ENCODE peak calls at places on chromosome 13, in four cellular contexts. J, A, M and N are unnamed samples.

GRCh38 chr13:111336666-111337065 is 16.2 kb downstream of the TEX29 start:
- DNase-seq in J (peak), A (no peak), M (peak), N (no peak)

GRCh38 chr13:23547000-23547590 is 23.1 kb upstream of the TNFRSF19 start:
- DNase-seq in J (peak), A (no peak), M (peak), N (no peak)

GRCh38 chr13:20351279-20352022 is 119.3 kb upstream of the GJB6 start:
- DNase-seq in J (peak), A (peak), M (no peak), N (no peak)

GRCh38 chr13:20193924-20194631 is 1.3 kb upstream of the GJB2 start:
- DNase-seq in J (peak), A (no peak), M (no peak), N (no peak)

GRCh38 chr13:78610381-78610883 is 7.1 kb upstream of the POU4F1 start:
- DNase-seq in J (no peak), A (peak), M (no peak), N (no peak)

GRCh38 chr13:54934121-54934520 is 1905.5 kb downstream of the OLFM4 start:
- DNase-seq in J (no peak), A (no peak), M (no peak), N (no peak)

GRCh38 chr13:20716951-20717350 is 13.5 kb downstream of the IL17D start:
- DNase-seq in J (no peak), A (no peak), M (no peak), N (no peak)

GRCh38 chr13:56528040-56528760 is 612.5 kb upstream of the PRR20A start:
- DNase-seq in J (no peak), A (no peak), M (no peak), N (no peak)

GRCh38 chr13:46721054-46721453 is 75.9 kb downstream of the ESD start:
- DNase-seq in J (peak), A (peak), M (peak), N (peak)

GRCh38 chr13:27533155-27533643 is 82.8 kb upstream of the MTIF3 start:
- DNase-seq in J (peak), A (peak), M (peak), N (peak)

GRCh38 chr13:96984061-96984508 is 10.2 kb downstream of the OXGR1 start:
- DNase-seq in J (peak), A (peak), M (peak), N (no peak)

GRCh38 chr13:71864094-71864980 is 2.7 kb downstream of the DACH1 start:
- DNase-seq in J (no peak), A (no peak), M (peak), N (no peak)

GRCh38 chr13:59672445-59672844 is 491.3 kb downstream of the DIAPH3 start:
- DNase-seq in J (no peak), A (no peak), M (no peak), N (no peak)

GRCh38 chr13:44668707-44669106 is 92.6 kb upstream of the TSC22D1 start:
- DNase-seq in J (peak), A (peak), M (no peak), N (no peak)

GRCh38 chr13:34810996-34811395 is 131.1 kb upstream of the NBEA start:
- DNase-seq in J (no peak), A (no peak), M (no peak), N (no peak)

GRCh38 chr13:109196896-109197295 is 567.5 kb downstream of the MYO16 start:
- DNase-seq in J (peak), A (no peak), M (no peak), N (peak)

GRCh38 chr13:79336971-79337370 is 69.1 kb downstream of the RBM26 start:
- DNase-seq in J (no peak), A (no peak), M (no peak), N (no peak)

GRCh38 chr13:20769091-20769490 is 4.7 kb downstream of the EEF1AKMT1 start:
- DNase-seq in J (no peak), A (no peak), M (no peak), N (no peak)

GRCh38 chr13:26663801-26664200 is 96.8 kb downstream of the GPR12 start:
- DNase-seq in J (no peak), A (peak), M (no peak), N (no peak)

GRCh38 chr13:26051231-26052135 is at the start of gene SHISA2:
- DNase-seq in J (peak), A (peak), M (peak), N (no peak)

GRCh38 chr13:94674609-94675348 is 37.6 kb downstream of the SOX21 start:
- DNase-seq in J (peak), A (peak), M (peak), N (peak)

GRCh38 chr13:80339578-80339840 is 1.4 kb downstream of the SPRY2 start:
- DNase-seq in J (no peak), A (no peak), M (no peak), N (no peak)
- H3K4me2 ChIP-seq in J (peak), A (peak), M (peak), N (peak)

GRCh38 chr13:43127827-43128226 is 104.4 kb downstream of the DNAJC15 start:
- DNase-seq in J (no peak), A (no peak), M (no peak), N (no peak)
- TF ChIP-seq EZH2phosphoT487 in J (no peak), A (no peak), M (no peak), N (no peak)

GRCh38 chr13:67120872-67121531 is 109.1 kb downstream of the PCDH9 start:
- DNase-seq in J (no peak), A (peak), M (no peak), N (no peak)

GRCh38 chr13:67122251-67122650 is 107.9 kb downstream of the PCDH9 start:
- DNase-seq in J (no peak), A (no peak), M (no peak), N (no peak)

GRCh38 chr13:67118277-67118676 is 111.9 kb downstream of the PCDH9 start:
- DNase-seq in J (no peak), A (no peak), M (no peak), N (no peak)

GRCh38 chr13:67117010-67117550 is 113.1 kb downstream of the PCDH9 start:
- DNase-seq in J (no peak), A (no peak), M (no peak), N (no peak)

DNA sequence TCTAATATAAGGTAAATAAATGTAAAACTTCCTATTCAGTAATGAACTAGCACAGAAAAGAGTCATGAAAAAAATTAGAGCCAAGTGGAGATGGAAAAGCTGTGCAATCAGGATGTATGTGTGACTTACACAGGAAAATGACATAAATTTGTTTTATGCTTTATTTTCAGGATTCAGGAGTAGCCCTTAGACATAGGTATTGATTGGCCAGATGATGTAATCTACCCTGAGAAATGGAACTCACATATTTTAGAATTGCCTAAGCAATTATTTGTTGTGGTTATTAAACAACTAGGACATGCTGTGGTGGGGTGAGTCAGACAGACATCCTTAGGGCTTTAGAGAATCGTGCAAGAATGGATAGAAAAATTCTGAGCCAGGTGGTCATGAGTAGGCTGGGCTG is 110.7 kb downstream of the PCDH9 start:
- DNase-seq in J (peak), A (peak), M (no peak), N (peak)
- H3K4me2 ChIP-seq in J (no peak), A (no peak), M (no peak), N (no peak)

DNA sequence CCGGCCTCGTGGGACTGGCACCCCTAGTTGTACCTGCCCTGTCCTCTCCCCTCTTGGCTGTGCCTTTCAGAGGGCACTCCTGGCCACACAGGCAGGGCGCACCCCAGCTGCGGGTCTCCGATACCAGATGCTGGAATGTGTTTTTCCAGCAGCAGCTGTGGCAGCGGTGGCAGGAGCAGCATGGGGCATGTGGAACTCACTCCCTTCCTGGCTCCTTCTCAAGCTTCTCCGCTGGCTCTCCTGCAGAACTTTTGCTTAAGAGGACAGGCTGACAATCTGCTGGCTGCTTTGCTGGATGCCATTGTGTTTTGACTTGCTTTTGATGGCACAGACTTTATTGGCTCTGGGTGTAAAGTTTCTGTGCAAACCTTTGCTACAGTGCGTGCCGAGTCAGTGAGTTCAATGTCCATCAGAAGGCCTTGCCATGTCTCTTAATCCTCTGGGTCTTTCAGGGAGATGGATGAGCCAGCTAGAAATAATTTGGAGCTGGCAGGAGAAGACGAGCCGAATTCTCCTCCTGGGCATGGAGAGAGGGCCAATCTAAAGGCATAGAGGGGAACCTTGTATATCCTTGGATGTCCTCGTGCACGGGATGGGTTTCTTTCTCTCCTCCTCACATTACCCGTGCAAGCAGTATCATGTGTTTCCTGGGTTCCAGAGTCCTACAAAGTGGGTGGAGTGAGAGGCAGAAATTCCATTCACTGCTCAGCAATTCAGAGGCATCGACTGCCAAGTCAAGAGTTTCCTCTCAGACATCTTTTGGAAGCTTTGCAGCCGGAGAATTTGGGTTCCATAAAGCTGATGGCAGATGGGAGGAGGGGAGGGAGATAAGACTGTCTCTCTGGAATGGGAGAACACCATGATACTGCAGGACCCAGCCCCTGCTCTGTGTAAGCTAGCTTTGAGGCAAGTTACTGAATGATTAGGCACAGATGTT is 231.2 kb downstream of the FGF9 start:
- DNase-seq in J (peak), A (no peak), M (no peak), N (no peak)
- TF ChIP-seq EZH2phosphoT487 in J (no peak), A (no peak), M (no peak), N (no peak)

DNA sequence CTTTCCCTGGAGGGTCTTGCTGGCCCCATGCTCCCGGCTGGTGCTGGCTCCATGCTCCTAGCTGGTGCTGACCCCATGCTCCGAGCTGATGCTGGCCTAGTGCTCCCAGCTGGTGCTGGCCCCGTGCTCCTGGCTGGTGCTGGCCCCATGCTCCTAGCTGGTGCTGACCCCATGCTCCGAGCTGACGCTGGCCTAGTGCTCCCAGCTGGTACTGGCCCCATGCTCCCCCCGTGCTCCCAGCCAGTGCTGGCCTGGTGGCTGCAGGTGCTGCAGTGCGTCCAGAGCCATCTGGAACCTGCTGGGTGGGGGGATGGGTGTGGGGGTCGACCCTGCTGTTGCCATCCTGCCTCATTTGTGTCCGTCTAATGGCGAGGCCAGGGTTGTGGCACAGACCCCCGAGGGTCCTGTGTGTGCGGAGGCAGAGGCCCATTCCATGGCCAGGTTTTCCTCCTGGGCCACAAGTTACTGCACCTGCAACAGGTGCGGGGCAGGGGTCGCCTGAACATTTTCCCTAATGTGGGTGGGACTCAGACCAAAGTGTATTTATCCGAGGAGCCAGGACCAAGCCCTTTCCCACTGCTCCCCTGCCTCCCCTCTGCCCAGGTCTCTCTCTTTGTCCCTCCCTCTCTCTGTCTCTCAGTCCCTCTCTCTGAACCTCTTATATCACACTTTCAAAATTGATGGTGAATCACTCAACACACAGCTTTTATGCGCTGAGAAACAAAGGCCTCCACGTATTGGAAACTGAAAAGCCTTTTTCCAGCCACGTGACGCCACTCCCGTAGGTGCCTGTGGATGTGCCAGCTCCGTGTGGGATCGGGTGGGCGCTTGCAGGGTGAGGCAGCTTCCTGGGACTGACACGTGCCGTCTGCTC is 45.1 kb downstream of the MCF2L start:
- DNase-seq in J (no peak), A (peak), M (no peak), N (no peak)
- H3K4me2 ChIP-seq in J (no peak), A (peak), M (peak), N (no peak)

DNA sequence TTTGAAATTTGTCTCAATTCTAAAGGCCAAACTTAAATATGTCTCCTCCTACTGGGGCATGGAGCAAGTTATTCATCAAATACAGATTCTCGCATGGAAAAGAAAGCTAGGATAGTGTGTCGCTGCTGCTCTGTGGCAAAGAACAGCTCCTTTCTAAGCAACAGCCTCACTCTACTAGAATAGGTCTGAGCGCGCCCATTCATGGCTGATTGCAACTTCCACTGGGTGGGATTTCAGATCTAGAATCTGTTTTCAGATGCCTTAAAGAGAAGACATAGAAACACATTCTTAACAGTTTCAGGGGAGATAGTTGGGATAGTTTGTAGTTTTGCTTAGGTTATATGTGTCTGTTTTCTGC is 2.4 kb downstream of the RGCC start:
- DNase-seq in J (peak), A (no peak), M (no peak), N (no peak)
- TF ChIP-seq EZH2phosphoT487 in J (no peak), A (no peak), M (no peak), N (no peak)

DNA sequence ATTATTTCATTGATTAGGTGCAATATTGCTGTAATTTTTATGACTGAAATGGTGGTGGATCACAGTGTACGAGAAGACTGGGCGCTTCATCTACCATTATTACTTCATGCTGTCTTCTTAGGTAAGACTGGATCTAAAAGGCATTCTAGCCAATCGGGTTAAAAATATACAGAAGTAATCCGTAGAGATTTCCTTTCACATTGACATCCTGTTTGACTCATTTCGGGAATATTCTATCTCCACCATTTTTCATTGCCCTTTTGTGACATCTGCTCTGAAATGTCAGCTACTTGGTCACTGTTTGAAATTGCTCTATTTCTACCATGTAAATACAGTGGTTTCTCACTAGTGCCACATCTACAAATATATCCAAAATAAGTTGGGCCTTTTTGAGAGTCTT is 90.2 kb downstream of the ZAR1L start:
- DNase-seq in J (no peak), A (no peak), M (no peak), N (no peak)
- H3K4me2 ChIP-seq in J (no peak), A (no peak), M (peak), N (no peak)

GRCh38 chr13:98677398-98677797 is 75.1 kb downstream of the SLC15A1 start:
- DNase-seq in J (no peak), A (no peak), M (no peak), N (no peak)
- TF ChIP-seq EZH2phosphoT487 in J (no peak), A (no peak), M (no peak), N (no peak)

DNA sequence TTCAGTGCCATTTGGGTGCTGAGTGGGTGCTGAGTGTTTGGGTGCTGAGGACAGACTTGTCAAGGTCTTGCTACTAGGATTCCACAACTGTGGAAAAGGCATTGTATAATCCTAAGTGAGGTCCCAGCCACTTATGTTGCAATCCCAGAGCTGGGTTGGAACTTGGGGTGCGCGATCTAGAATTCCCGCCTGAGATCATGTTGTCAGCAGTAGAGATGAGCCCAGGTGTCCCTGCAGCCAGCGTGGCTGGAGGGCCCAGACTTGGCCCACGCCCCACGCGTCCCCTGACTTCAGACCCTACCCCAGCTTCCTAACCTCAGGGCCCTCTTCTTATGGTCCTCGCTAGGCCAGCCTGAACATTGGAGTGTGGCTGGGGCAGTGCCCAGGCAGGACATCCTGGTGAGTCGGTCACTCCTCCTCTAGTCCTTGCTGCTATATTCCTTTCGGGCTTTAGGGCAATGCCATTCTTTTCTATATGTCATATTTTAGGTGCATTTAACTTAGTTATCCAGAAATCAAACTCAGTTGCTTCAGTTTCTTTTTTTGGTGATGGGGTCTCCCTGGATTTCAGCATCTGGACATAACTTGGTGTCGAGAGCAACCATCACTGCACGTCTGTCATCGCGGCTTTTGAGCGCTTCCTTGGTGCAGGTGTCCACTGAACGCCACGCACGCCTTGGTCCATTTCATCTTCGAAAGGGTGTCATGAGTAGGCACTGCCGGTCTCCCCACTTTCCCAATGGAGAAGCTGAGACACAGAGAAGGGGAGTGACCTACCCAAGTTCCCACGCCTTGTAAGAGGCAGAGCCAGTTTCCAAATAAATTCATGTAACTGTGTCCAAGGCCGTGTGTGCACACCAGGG is 46.4 kb upstream of the F7 start:
- DNase-seq in J (peak), A (no peak), M (no peak), N (no peak)
- H3K4me2 ChIP-seq in J (no peak), A (no peak), M (no peak), N (no peak)